ENCODE peak calls at places on chromosomes 7 and 10, in five cellular contexts. One of them, this sample, is unnamed. For H3K9me3 and H3K4me1, the result is how much of the 10 kb centered on the place peaks cover.

GRCh38 chr7:134856141-134856540 is 76.7 kb downstream of the CALD1 start:
- DNase-seq in A549: no peak
- DNase-seq in ovary: no peak
- DNase-seq in Panc1: no peak
- DNase-seq in A673: peak
- DNase-seq in this sample: no peak

GRCh38 chr10:31669367-31669766 is 259.3 kb downstream of the ARHGAP12 start:
- DNase-seq in ovary: no peak
- DNase-seq in A673: peak
- DNase-seq in Panc1: no peak
- DNase-seq in A549: no peak
- DNase-seq in this sample: no peak

GRCh38 chr7:92845736-92846135 is 9.4 kb upstream of the CDK6 start:
- DNase-seq in A673: no peak
- DNase-seq in Panc1: no peak
- DNase-seq in ovary: no peak
- DNase-seq in A549: no peak
- DNase-seq in this sample: no peak

GRCh38 chr10:70575486-70575873 is 27.1 kb downstream of the PRF1 start:
- DNase-seq in A549: no peak
- DNase-seq in Panc1: no peak
- DNase-seq in A673: no peak
- DNase-seq in ovary: no peak
- DNase-seq in this sample: no peak

GRCh38 chr7:9921326-9921725 is 1052.3 kb upstream of the PHF14 start:
- DNase-seq in ovary: no peak
- DNase-seq in A549: no peak
- DNase-seq in Panc1: no peak
- DNase-seq in A673: no peak
- DNase-seq in this sample: no peak

GRCh38 chr10:4316166-4316810 is 509.7 kb upstream of the AKR1E2 start:
- DNase-seq in A549: no peak
- DNase-seq in Panc1: peak
- DNase-seq in A673: no peak
- DNase-seq in ovary: no peak
- DNase-seq in this sample: no peak

GRCh38 chr10:3747984-3748383 is 37.0 kb downstream of the KLF6 start:
- DNase-seq in ovary: no peak
- DNase-seq in A549: no peak
- DNase-seq in A673: no peak
- DNase-seq in Panc1: no peak
- DNase-seq in this sample: no peak

GRCh38 chr7:75734586-75735047 is 4.1 kb downstream of the HIP1 start:
- DNase-seq in Panc1: no peak
- DNase-seq in A673: peak
- DNase-seq in A549: peak
- DNase-seq in ovary: no peak
- DNase-seq in this sample: no peak

GRCh38 chr10:7662522-7662921 is 4.2 kb downstream of the ITIH5 start:
- DNase-seq in Panc1: no peak
- DNase-seq in A673: no peak
- DNase-seq in A549: no peak
- DNase-seq in ovary: no peak
- DNase-seq in this sample: no peak

GRCh38 chr7:105281966-105282365 is 106.8 kb downstream of the SRPK2 start:
- DNase-seq in Panc1: no peak
- DNase-seq in A549: no peak
- DNase-seq in ovary: no peak
- DNase-seq in A673: no peak
- DNase-seq in this sample: no peak
- H3K9me3 ChIP-seq in Panc1: under half
- H3K9me3 ChIP-seq in A549: under half
- H3K9me3 ChIP-seq in ovary: under half
- H3K9me3 ChIP-seq in A673: under half
- H3K9me3 ChIP-seq in this sample: under half

GRCh38 chr10:13089345-13089744 is 10.6 kb upstream of the OPTN start:
- DNase-seq in ovary: no peak
- DNase-seq in A673: no peak
- DNase-seq in Panc1: no peak
- DNase-seq in A549: no peak
- DNase-seq in this sample: no peak

GRCh38 chr10:13091816-13092215 is 8.1 kb upstream of the OPTN start:
- DNase-seq in A673: no peak
- DNase-seq in A549: no peak
- DNase-seq in Panc1: no peak
- DNase-seq in ovary: no peak
- DNase-seq in this sample: peak

GRCh38 chr10:13095094-13095493 is 4.9 kb upstream of the OPTN start:
- DNase-seq in Panc1: no peak
- DNase-seq in ovary: no peak
- DNase-seq in A549: no peak
- DNase-seq in A673: no peak
- DNase-seq in this sample: no peak

GRCh38 chr10:13090289-13090688 is 9.7 kb upstream of the OPTN start:
- DNase-seq in Panc1: no peak
- DNase-seq in A673: no peak
- DNase-seq in ovary: no peak
- DNase-seq in A549: no peak
- DNase-seq in this sample: no peak

DNA sequence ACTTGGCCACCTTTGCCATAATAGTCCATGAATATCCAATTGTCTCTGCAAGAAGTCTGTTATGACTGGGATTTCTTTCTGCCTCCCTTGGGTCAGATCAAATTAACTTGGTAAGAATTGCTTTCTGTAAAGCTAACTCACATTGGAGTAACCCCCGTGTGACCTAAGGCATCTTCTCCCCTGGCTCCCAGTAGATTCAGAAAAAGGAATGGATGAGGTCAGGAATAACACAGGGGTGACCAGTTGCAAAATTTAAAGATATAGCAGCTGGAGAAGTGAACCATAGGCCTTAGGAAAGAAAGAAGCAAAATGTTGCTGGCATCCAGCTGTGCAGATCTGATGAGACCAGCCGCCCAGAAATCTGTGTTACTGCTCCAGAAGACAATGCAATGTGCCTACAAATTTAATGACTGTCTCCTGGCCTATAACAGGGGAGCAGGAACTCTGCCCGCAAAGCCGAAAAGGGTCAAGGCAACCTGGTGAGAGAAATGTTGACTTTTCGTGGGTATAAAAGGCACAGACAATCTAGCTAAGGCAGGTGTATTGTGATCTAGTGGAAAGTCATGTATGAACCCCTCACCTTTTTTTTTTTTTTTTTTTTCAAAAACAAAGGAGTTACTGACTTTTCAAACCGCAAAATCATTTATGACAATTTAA is 7.4 kb upstream of the OPTN start:
- DNase-seq in ovary: no peak
- DNase-seq in A673: no peak
- DNase-seq in Panc1: no peak
- DNase-seq in A549: no peak
- DNase-seq in this sample: no peak
- TF ChIP-seq CTCF in ovary: no peak
- TF ChIP-seq CTCF in A673: no peak
- TF ChIP-seq CTCF in Panc1: no peak
- TF ChIP-seq CTCF in A549: no peak
- TF ChIP-seq CTCF in this sample: no peak

GRCh38 chr7:148894596-148894995 is 10.5 kb upstream of the EZH2 start:
- DNase-seq in Panc1: no peak
- DNase-seq in A549: no peak
- DNase-seq in ovary: no peak
- DNase-seq in A673: no peak
- DNase-seq in this sample: no peak

GRCh38 chr7:148893071-148893470 is 9.0 kb upstream of the EZH2 start:
- DNase-seq in A673: no peak
- DNase-seq in A549: no peak
- DNase-seq in ovary: no peak
- DNase-seq in Panc1: no peak
- DNase-seq in this sample: no peak

GRCh38 chr7:148903504-148903903 is 19.4 kb upstream of the EZH2 start:
- DNase-seq in A673: no peak
- DNase-seq in Panc1: no peak
- DNase-seq in A549: no peak
- DNase-seq in ovary: no peak
- DNase-seq in this sample: no peak

GRCh38 chr7:148901178-148901577 is 17.1 kb upstream of the EZH2 start:
- DNase-seq in A673: no peak
- DNase-seq in Panc1: no peak
- DNase-seq in ovary: no peak
- DNase-seq in A549: no peak
- DNase-seq in this sample: no peak

DNA sequence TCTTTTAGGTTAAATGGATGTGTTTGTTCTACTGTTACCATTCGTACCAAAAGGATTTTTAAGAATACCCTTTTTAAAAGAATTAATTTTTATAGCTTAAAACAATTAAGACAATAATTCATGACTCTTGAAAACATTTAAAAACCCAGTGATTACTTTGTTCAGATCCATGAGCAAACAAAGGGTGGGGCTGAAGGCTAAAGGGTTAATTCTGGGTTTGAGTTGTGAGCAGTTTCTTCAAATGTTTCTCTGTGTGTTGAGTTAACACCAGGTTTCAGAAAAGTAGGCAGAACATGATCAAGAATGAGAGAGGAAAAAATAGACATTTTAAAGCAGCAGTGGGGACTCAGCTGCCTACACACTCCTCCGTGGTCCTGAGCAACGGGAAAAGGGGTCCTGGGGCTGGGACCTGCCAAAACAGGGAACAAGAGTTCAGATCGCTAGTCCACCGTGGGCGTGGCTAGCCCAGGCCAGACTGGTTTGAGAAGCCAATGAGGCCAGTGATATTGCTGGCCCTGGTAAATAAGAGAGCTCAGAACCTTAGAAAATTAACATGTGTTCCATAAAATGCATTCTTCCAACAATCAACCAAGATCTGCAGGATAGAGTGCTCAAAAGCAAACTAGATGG is 14.9 kb upstream of the EZH2 start:
- DNase-seq in A549: no peak
- DNase-seq in ovary: no peak
- DNase-seq in A673: no peak
- DNase-seq in Panc1: no peak
- DNase-seq in this sample: no peak
- H3K4me1 ChIP-seq in A549: under half
- H3K4me1 ChIP-seq in ovary: under half
- H3K4me1 ChIP-seq in A673: under half
- H3K4me1 ChIP-seq in Panc1: under half
- H3K4me1 ChIP-seq in this sample: under half

DNA sequence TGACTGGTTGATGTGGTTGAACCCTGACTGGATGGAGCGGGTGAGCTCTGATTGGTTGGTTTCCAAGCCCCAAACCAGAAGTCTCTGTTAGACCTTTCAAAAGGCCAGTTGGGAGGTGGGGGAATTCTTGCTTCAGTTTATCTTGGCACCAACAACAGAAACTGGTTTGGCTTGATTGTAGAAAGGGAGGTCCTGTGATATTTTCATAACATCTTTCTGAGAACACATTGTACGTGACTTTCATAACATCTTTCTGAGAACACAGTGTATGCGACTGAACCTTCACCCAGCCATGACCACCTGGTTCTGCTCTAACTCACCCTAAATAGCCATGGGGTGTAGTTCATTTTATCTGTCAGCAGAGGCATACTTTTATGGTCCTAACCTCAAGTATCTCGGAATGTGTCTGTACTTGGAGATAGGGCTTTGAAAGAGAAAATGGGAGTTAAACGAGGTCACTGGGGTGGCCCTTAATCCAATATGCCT is 88.3 kb downstream of the GALNT17 start:
- DNase-seq in A549: no peak
- DNase-seq in A673: no peak
- DNase-seq in Panc1: no peak
- DNase-seq in ovary: no peak
- DNase-seq in this sample: no peak
- H3K9me3 ChIP-seq in A549: under half
- H3K9me3 ChIP-seq in A673: under half
- H3K9me3 ChIP-seq in Panc1: under half
- H3K9me3 ChIP-seq in ovary: under half
- H3K9me3 ChIP-seq in this sample: under half

DNA sequence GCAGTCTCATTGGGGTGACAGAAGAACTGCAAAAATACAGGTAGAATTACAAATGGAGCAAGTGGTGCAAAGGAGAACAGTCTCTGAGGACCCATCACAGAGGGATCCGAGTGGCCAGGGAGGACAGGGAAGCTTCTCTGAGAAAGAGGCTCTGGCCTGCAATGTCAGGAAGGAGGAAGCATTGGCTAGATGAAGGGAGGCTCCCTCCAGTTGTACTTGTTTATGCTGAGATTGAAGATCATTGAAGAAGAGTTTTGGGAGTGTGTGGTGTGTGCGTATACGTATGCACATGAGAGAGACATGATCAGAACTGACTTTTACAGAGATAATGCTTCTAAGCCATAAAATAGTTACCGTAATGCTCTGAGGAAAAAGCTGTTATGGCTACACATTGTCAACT is 274.7 kb upstream of the FZD8 start:
- DNase-seq in A549: peak
- DNase-seq in Panc1: no peak
- DNase-seq in ovary: no peak
- DNase-seq in A673: peak
- DNase-seq in this sample: no peak
- TF ChIP-seq CTCF in A549: no peak
- TF ChIP-seq CTCF in Panc1: peak
- TF ChIP-seq CTCF in ovary: no peak
- TF ChIP-seq CTCF in A673: peak
- TF ChIP-seq CTCF in this sample: no peak

DNA sequence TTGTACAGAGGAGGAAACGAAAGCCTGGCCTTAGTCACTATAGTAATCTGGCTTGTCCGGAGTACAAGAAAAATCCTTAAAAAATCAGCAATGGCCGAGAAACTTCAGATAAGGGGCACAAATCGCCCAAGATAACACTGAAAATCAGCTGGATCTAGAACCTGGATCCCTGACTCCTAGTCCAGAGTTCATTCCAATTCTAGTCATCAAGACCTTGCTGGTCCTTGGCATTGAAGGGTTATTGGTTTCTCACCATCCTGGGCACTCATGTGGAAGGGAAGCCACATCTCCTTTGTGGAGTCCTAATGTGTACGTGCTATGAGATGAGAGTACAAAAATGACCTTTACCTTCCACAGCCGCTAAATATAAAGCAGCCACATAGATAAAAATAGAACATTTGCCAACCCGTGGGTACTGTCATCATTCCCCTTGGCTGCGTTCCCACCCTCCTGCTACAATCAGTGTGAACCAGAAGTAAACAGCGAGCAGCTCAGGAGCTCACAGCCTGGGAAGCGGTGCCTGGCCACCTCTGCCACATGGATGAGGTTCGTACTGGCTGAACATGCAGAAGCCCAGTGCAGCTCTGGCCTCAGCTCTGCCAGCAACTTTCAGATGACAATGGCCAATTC is 116.0 kb upstream of the PDLIM1 start:
- DNase-seq in A673: no peak
- DNase-seq in A549: peak
- DNase-seq in ovary: no peak
- DNase-seq in Panc1: no peak
- DNase-seq in this sample: peak
- H3K4me1 ChIP-seq in A673: under half
- H3K4me1 ChIP-seq in A549: under half
- H3K4me1 ChIP-seq in ovary: under half
- H3K4me1 ChIP-seq in Panc1: under half
- H3K4me1 ChIP-seq in this sample: under half

GRCh38 chr7:274262-274661 is 15.7 kb upstream of the FOXL3 start:
- DNase-seq in A673: no peak
- DNase-seq in ovary: no peak
- DNase-seq in Panc1: no peak
- DNase-seq in A549: no peak
- DNase-seq in this sample: no peak
- H3K9me3 ChIP-seq in A673: under half
- H3K9me3 ChIP-seq in ovary: under half
- H3K9me3 ChIP-seq in Panc1: under half
- H3K9me3 ChIP-seq in A549: under half
- H3K9me3 ChIP-seq in this sample: under half

This sample was measured in adrenal gland.